ENCODE peak calls at places on chromosomes 4 and X, in eight cellular contexts. C is HEK293T; D is astrocyte of the spinal cord; M is T-helper 2 cell; A is stimulated activated CD4-positive, alpha-beta T cell treated with anti-CD3 and anti-CD28 coated beads, Interleukin-4, amount 100 ng/mL, for 48 hours; R is hippocampal formation; N is HuH-7.5; H is effector memory CD4-positive, alpha-beta T cell. W is an unnamed sample.

GRCh38 chr4:75321484-75321883 is 192.7 kb downstream of the RCHY1 start:
- DNase-seq in D (no peak), H (no peak), N (no peak), C (no peak), M (no peak), A (no peak), R (no peak), W (no peak)

GRCh38 chr4:74522251-74522991 is 77.5 kb downstream of the AREG start:
- DNase-seq in H (no peak), M (no peak), R (no peak), D (peak), N (no peak), A (no peak), C (no peak), W (no peak)

GRCh38 chr4:182277402-182277801 is 34.2 kb downstream of the TENM3 start:
- DNase-seq in N (no peak), A (no peak), H (no peak), D (peak), R (no peak), C (no peak), M (no peak), W (no peak)

GRCh38 chrX:873016-873415 is 242.4 kb downstream of the SHOX start:
- DNase-seq in C (no peak), R (no peak), M (no peak), N (no peak), A (no peak), H (no peak), D (no peak), W (no peak)

GRCh38 chr4:11724731-11725130 is 296.0 kb upstream of the HS3ST1 start:
- DNase-seq in C (no peak), N (no peak), R (no peak), D (peak), A (no peak), H (no peak), M (no peak), W (no peak)

GRCh38 chr4:81743731-81744465 is 272.2 kb upstream of the RASGEF1B start:
- DNase-seq in A (no peak), M (no peak), H (no peak), R (no peak), C (no peak), D (no peak), N (no peak), W (peak)

GRCh38 chrX:152641996-152642395 is 4.3 kb downstream of the GABRQ start:
- DNase-seq in R (peak), D (no peak), C (peak), N (no peak), H (no peak), M (no peak), A (no peak), W (peak)

GRCh38 chrX:133838761-133839676 is 146.4 kb downstream of the GPC3 start:
- DNase-seq in D (peak), C (peak), A (peak), H (no peak), N (no peak), R (no peak), M (no peak), W (peak)

GRCh38 chr4:76545161-76545884 is 110.3 kb downstream of the SHROOM3 start:
- DNase-seq in R (no peak), H (no peak), C (no peak), N (no peak), D (peak), A (no peak), M (no peak), W (peak)

GRCh38 chrX:139826065-139827044 is 106.5 kb downstream of the ATP11C start:
- DNase-seq in M (no peak), D (peak), N (no peak), A (no peak), R (no peak), C (no peak), H (no peak), W (no peak)

GRCh38 chr4:69749771-69750170 is 10.6 kb downstream of the SULT1B1 start:
- DNase-seq in H (no peak), D (peak), M (no peak), R (no peak), A (no peak), N (no peak), C (no peak), W (no peak)

GRCh38 chr4:143396695-143397094 is 60.0 kb downstream of the GAB1 start:
- DNase-seq in D (no peak), N (no peak), A (no peak), C (no peak), R (no peak), H (no peak), M (no peak), W (no peak)

W was measured in left kidney.